ENCODE peak calls at places on chromosomes 7 and 10, in five cellular contexts. One of them, this sample, is unnamed.

GRCh38 chr10:93535293-93535692 is 31.2 kb upstream of the FFAR4 start:
- DNase-seq in GM12865: no peak
- DNase-seq in cardiac muscle cell: no peak
- DNase-seq in heart left ventricle: no peak
- DNase-seq in CD4-positive, CD25-positive, alpha-beta regulatory T cell: no peak
- DNase-seq in this sample: no peak

GRCh38 chr7:75928600-75928939 is 13.6 kb downstream of the POR start:
- DNase-seq in cardiac muscle cell: no peak
- DNase-seq in GM12865: peak; percentile 87
- DNase-seq in CD4-positive, CD25-positive, alpha-beta regulatory T cell: no peak
- DNase-seq in heart left ventricle: no peak
- DNase-seq in this sample: no peak

GRCh38 chr10:13105184-13105583 is 5.2 kb downstream of the OPTN start:
- DNase-seq in GM12865: no peak
- DNase-seq in cardiac muscle cell: no peak
- DNase-seq in CD4-positive, CD25-positive, alpha-beta regulatory T cell: no peak
- DNase-seq in heart left ventricle: no peak
- DNase-seq in this sample: no peak

GRCh38 chr10:85735997-85736396 is 630.6 kb downstream of the GRID1 start:
- DNase-seq in heart left ventricle: no peak
- DNase-seq in GM12865: no peak
- DNase-seq in CD4-positive, CD25-positive, alpha-beta regulatory T cell: no peak
- DNase-seq in cardiac muscle cell: no peak
- DNase-seq in this sample: no peak

GRCh38 chr7:70193514-70193913 is 595.2 kb downstream of the AUTS2 start:
- DNase-seq in GM12865: peak; percentile 39
- DNase-seq in heart left ventricle: no peak
- DNase-seq in cardiac muscle cell: peak; percentile 45
- DNase-seq in CD4-positive, CD25-positive, alpha-beta regulatory T cell: no peak
- DNase-seq in this sample: no peak

GRCh38 chr10:99782447-99783286 is at the start of gene ABCC2:
- DNase-seq in heart left ventricle: no peak
- DNase-seq in cardiac muscle cell: no peak
- DNase-seq in GM12865: no peak
- DNase-seq in CD4-positive, CD25-positive, alpha-beta regulatory T cell: no peak
- DNase-seq in this sample: no peak

GRCh38 chr10:96651998-96652431 is 65.2 kb upstream of the TM9SF3 start:
- DNase-seq in CD4-positive, CD25-positive, alpha-beta regulatory T cell: no peak
- DNase-seq in GM12865: peak; percentile 84
- DNase-seq in heart left ventricle: peak; percentile 35
- DNase-seq in cardiac muscle cell: no peak
- DNase-seq in this sample: peak; percentile 9

GRCh38 chr7:99004216-99004615 is 125.9 kb downstream of the TRRAP start:
- DNase-seq in cardiac muscle cell: peak; percentile 33
- DNase-seq in CD4-positive, CD25-positive, alpha-beta regulatory T cell: no peak
- DNase-seq in heart left ventricle: no peak
- DNase-seq in GM12865: no peak
- DNase-seq in this sample: no peak

GRCh38 chr10:84214612-84215235 is 10.6 kb downstream of the LRIT2 start:
- DNase-seq in CD4-positive, CD25-positive, alpha-beta regulatory T cell: no peak
- DNase-seq in cardiac muscle cell: peak; percentile 6
- DNase-seq in GM12865: peak; percentile 73
- DNase-seq in heart left ventricle: no peak
- DNase-seq in this sample: peak; percentile 42

GRCh38 chr10:78255796-78256638 is 222.4 kb downstream of the RPS24 start:
- DNase-seq in heart left ventricle: peak; percentile 19
- DNase-seq in GM12865: no peak
- DNase-seq in cardiac muscle cell: peak; percentile 96
- DNase-seq in CD4-positive, CD25-positive, alpha-beta regulatory T cell: no peak
- DNase-seq in this sample: no peak

This sample was measured in RPMI8226.